ENCODE peak calls at places on chromosomes 13 and 19, in eight cellular contexts. One of them, this sample, is unnamed.

GRCh38 chr19:34332027-34332786 is 32.8 kb upstream of the GPI start:
- DNase-seq in AG10803: no peak
- DNase-seq in H9: no peak
- DNase-seq in heart left ventricle: no peak
- DNase-seq in BE2C: no peak
- DNase-seq in fibroblast of lung: no peak
- DNase-seq in GM10248: no peak
- DNase-seq in left lung: no peak
- DNase-seq in this sample: no peak

GRCh38 chr13:95604534-95604915 is 40.0 kb downstream of the DZIP1 start:
- DNase-seq in H9: no peak
- DNase-seq in BE2C: no peak
- DNase-seq in fibroblast of lung: peak
- DNase-seq in left lung: no peak
- DNase-seq in GM10248: no peak
- DNase-seq in AG10803: no peak
- DNase-seq in heart left ventricle: no peak
- DNase-seq in this sample: no peak

GRCh38 chr13:113981201-113981605 is 7.3 kb upstream of the C13orf46 start:
- DNase-seq in BE2C: no peak
- DNase-seq in H9: no peak
- DNase-seq in GM10248: no peak
- DNase-seq in left lung: peak
- DNase-seq in AG10803: no peak
- DNase-seq in fibroblast of lung: no peak
- DNase-seq in heart left ventricle: peak
- DNase-seq in this sample: no peak

GRCh38 chr19:40433391-40434216 is 7.8 kb upstream of the SERTAD1 start:
- DNase-seq in GM10248: peak
- DNase-seq in H9: peak
- DNase-seq in fibroblast of lung: peak
- DNase-seq in BE2C: peak
- DNase-seq in heart left ventricle: peak
- DNase-seq in AG10803: peak
- DNase-seq in left lung: peak
- DNase-seq in this sample: peak

GRCh38 chr19:3902317-3902973 is 22.0 kb downstream of the ATCAY start:
- DNase-seq in left lung: no peak
- DNase-seq in GM10248: no peak
- DNase-seq in fibroblast of lung: no peak
- DNase-seq in H9: no peak
- DNase-seq in AG10803: no peak
- DNase-seq in heart left ventricle: no peak
- DNase-seq in BE2C: no peak
- DNase-seq in this sample: no peak

GRCh38 chr19:8640402-8641004 is 10.1 kb downstream of the NFILZ start:
- DNase-seq in left lung: peak
- DNase-seq in H9: no peak
- DNase-seq in heart left ventricle: peak
- DNase-seq in AG10803: peak
- DNase-seq in fibroblast of lung: no peak
- DNase-seq in BE2C: no peak
- DNase-seq in GM10248: no peak
- DNase-seq in this sample: no peak

GRCh38 chr13:73018336-73018735 is 40.5 kb upstream of the KLF5 start:
- DNase-seq in fibroblast of lung: no peak
- DNase-seq in BE2C: no peak
- DNase-seq in heart left ventricle: no peak
- DNase-seq in H9: no peak
- DNase-seq in AG10803: peak
- DNase-seq in GM10248: no peak
- DNase-seq in left lung: no peak
- DNase-seq in this sample: no peak

GRCh38 chr13:46121033-46121432 is 16.2 kb upstream of the CPB2 start:
- DNase-seq in AG10803: no peak
- DNase-seq in GM10248: no peak
- DNase-seq in heart left ventricle: no peak
- DNase-seq in BE2C: no peak
- DNase-seq in H9: no peak
- DNase-seq in left lung: no peak
- DNase-seq in fibroblast of lung: no peak
- DNase-seq in this sample: no peak

GRCh38 chr19:24052811-24053210 is 34.2 kb upstream of the ZNF254 start:
- DNase-seq in GM10248: no peak
- DNase-seq in AG10803: peak
- DNase-seq in BE2C: no peak
- DNase-seq in H9: no peak
- DNase-seq in fibroblast of lung: peak
- DNase-seq in heart left ventricle: no peak
- DNase-seq in left lung: no peak
- DNase-seq in this sample: no peak

GRCh38 chr19:58475714-58476497 is at the start of gene ZNF446:
- DNase-seq in BE2C: peak
- DNase-seq in H9: peak
- DNase-seq in fibroblast of lung: peak
- DNase-seq in left lung: peak
- DNase-seq in AG10803: peak
- DNase-seq in GM10248: peak
- DNase-seq in heart left ventricle: peak
- DNase-seq in this sample: peak
- TF ChIP-seq CTCF in BE2C: peak
- TF ChIP-seq CTCF in H9: no peak
- TF ChIP-seq CTCF in fibroblast of lung: no peak
- TF ChIP-seq CTCF in left lung: peak
- TF ChIP-seq CTCF in AG10803: no peak
- TF ChIP-seq CTCF in GM10248: no peak
- TF ChIP-seq CTCF in heart left ventricle: no peak
- TF ChIP-seq CTCF in this sample: no peak

GRCh38 chr19:10828981-10829821 is 6.8 kb downstream of the TMED1 start:
- DNase-seq in fibroblast of lung: no peak
- DNase-seq in heart left ventricle: peak
- DNase-seq in H9: peak
- DNase-seq in BE2C: no peak
- DNase-seq in AG10803: no peak
- DNase-seq in left lung: no peak
- DNase-seq in GM10248: no peak
- DNase-seq in this sample: no peak
- TF ChIP-seq CTCF in fibroblast of lung: no peak
- TF ChIP-seq CTCF in heart left ventricle: no peak
- TF ChIP-seq CTCF in H9: peak
- TF ChIP-seq CTCF in BE2C: no peak
- TF ChIP-seq CTCF in AG10803: no peak
- TF ChIP-seq CTCF in left lung: no peak
- TF ChIP-seq CTCF in GM10248: peak
- TF ChIP-seq CTCF in this sample: no peak

GRCh38 chr19:934865-935422 is 9.1 kb downstream of the ARID3A start:
- DNase-seq in fibroblast of lung: peak
- DNase-seq in BE2C: peak
- DNase-seq in heart left ventricle: peak
- DNase-seq in H9: no peak
- DNase-seq in left lung: peak
- DNase-seq in AG10803: peak
- DNase-seq in GM10248: no peak
- DNase-seq in this sample: no peak

GRCh38 chr19:931860-932646 is 6.2 kb downstream of the ARID3A start:
- DNase-seq in BE2C: no peak
- DNase-seq in heart left ventricle: no peak
- DNase-seq in H9: no peak
- DNase-seq in AG10803: no peak
- DNase-seq in fibroblast of lung: no peak
- DNase-seq in GM10248: no peak
- DNase-seq in left lung: no peak
- DNase-seq in this sample: no peak

GRCh38 chr19:933553-933882 is 7.7 kb downstream of the ARID3A start:
- DNase-seq in H9: no peak
- DNase-seq in AG10803: no peak
- DNase-seq in BE2C: no peak
- DNase-seq in GM10248: no peak
- DNase-seq in heart left ventricle: no peak
- DNase-seq in left lung: no peak
- DNase-seq in fibroblast of lung: no peak
- DNase-seq in this sample: no peak

GRCh38 chr19:934197-934840 is 8.5 kb downstream of the ARID3A start:
- DNase-seq in BE2C: no peak
- DNase-seq in H9: no peak
- DNase-seq in fibroblast of lung: no peak
- DNase-seq in left lung: no peak
- DNase-seq in heart left ventricle: no peak
- DNase-seq in AG10803: no peak
- DNase-seq in GM10248: no peak
- DNase-seq in this sample: no peak

GRCh38 chr19:932647-933552 is 7.1 kb downstream of the ARID3A start:
- DNase-seq in BE2C: peak
- DNase-seq in H9: peak
- DNase-seq in fibroblast of lung: peak
- DNase-seq in left lung: peak
- DNase-seq in GM10248: peak
- DNase-seq in heart left ventricle: peak
- DNase-seq in AG10803: peak
- DNase-seq in this sample: peak
- TF ChIP-seq CTCF in BE2C: no peak
- TF ChIP-seq CTCF in H9: no peak
- TF ChIP-seq CTCF in fibroblast of lung: no peak
- TF ChIP-seq CTCF in left lung: no peak
- TF ChIP-seq CTCF in GM10248: no peak
- TF ChIP-seq CTCF in heart left ventricle: no peak
- TF ChIP-seq CTCF in AG10803: no peak
- TF ChIP-seq CTCF in this sample: no peak

GRCh38 chr13:36847541-36848045 is 28.6 kb downstream of the RFXAP start:
- DNase-seq in heart left ventricle: no peak
- DNase-seq in AG10803: no peak
- DNase-seq in H9: no peak
- DNase-seq in fibroblast of lung: no peak
- DNase-seq in GM10248: no peak
- DNase-seq in BE2C: no peak
- DNase-seq in left lung: no peak
- DNase-seq in this sample: no peak

GRCh38 chr13:36850790-36851438 is 31.9 kb downstream of the RFXAP start:
- DNase-seq in GM10248: no peak
- DNase-seq in BE2C: peak
- DNase-seq in AG10803: peak
- DNase-seq in H9: peak
- DNase-seq in fibroblast of lung: no peak
- DNase-seq in heart left ventricle: no peak
- DNase-seq in left lung: no peak
- DNase-seq in this sample: no peak

GRCh38 chr13:36848228-36848982 is 29.4 kb downstream of the RFXAP start:
- DNase-seq in heart left ventricle: no peak
- DNase-seq in GM10248: no peak
- DNase-seq in BE2C: peak
- DNase-seq in left lung: no peak
- DNase-seq in H9: no peak
- DNase-seq in fibroblast of lung: no peak
- DNase-seq in AG10803: no peak
- DNase-seq in this sample: no peak
- TF ChIP-seq CTCF in heart left ventricle: peak
- TF ChIP-seq CTCF in GM10248: peak
- TF ChIP-seq CTCF in BE2C: peak
- TF ChIP-seq CTCF in left lung: no peak
- TF ChIP-seq CTCF in H9: peak
- TF ChIP-seq CTCF in fibroblast of lung: no peak
- TF ChIP-seq CTCF in AG10803: peak
- TF ChIP-seq CTCF in this sample: peak

GRCh38 chr13:66689628-66690027 is 540.5 kb downstream of the PCDH9 start:
- DNase-seq in GM10248: no peak
- DNase-seq in fibroblast of lung: peak
- DNase-seq in AG10803: no peak
- DNase-seq in BE2C: peak
- DNase-seq in left lung: no peak
- DNase-seq in heart left ventricle: no peak
- DNase-seq in H9: no peak
- DNase-seq in this sample: no peak
- TF ChIP-seq CTCF in GM10248: no peak
- TF ChIP-seq CTCF in fibroblast of lung: no peak
- TF ChIP-seq CTCF in AG10803: no peak
- TF ChIP-seq CTCF in BE2C: peak
- TF ChIP-seq CTCF in left lung: no peak
- TF ChIP-seq CTCF in heart left ventricle: peak
- TF ChIP-seq CTCF in H9: peak
- TF ChIP-seq CTCF in this sample: no peak